ENCODE peak calls at places on chromosomes 2 and 18, in ten cellular contexts. One of them, this sample, is unnamed.

GRCh38 chr2:62406573-62407043 is 99.4 kb downstream of the TMEM17 start:
- DNase-seq in NCI-H1105: no peak
- DNase-seq in GDM1: no peak
- DNase-seq in posterior cingulate gyrus: no peak
- DNase-seq in T-helper 1 cell: no peak
- DNase-seq in H54: no peak
- DNase-seq in WTC11: no peak
- DNase-seq in RKO: no peak
- DNase-seq in D341Med: no peak
- DNase-seq in activated naive CD4-positive, alpha-beta T cell treated with anti-CD3 and anti-CD28 coated beads for 36 hours: no peak
- DNase-seq in this sample: no peak

GRCh38 chr2:71725836-71726235 is 272.5 kb downstream of the DYSF start:
- DNase-seq in NCI-H1105: no peak
- DNase-seq in GDM1: no peak
- DNase-seq in posterior cingulate gyrus: no peak
- DNase-seq in T-helper 1 cell: no peak
- DNase-seq in H54: no peak
- DNase-seq in WTC11: no peak
- DNase-seq in RKO: no peak
- DNase-seq in D341Med: no peak
- DNase-seq in activated naive CD4-positive, alpha-beta T cell treated with anti-CD3 and anti-CD28 coated beads for 36 hours: no peak
- DNase-seq in this sample: no peak

GRCh38 chr18:23718243-23718720 is 29.0 kb downstream of the LAMA3 start:
- DNase-seq in NCI-H1105: no peak
- DNase-seq in GDM1: no peak
- DNase-seq in posterior cingulate gyrus: no peak
- DNase-seq in T-helper 1 cell: no peak
- DNase-seq in H54: no peak
- DNase-seq in WTC11: no peak
- DNase-seq in RKO: no peak
- DNase-seq in D341Med: no peak
- DNase-seq in activated naive CD4-positive, alpha-beta T cell treated with anti-CD3 and anti-CD28 coated beads for 36 hours: no peak
- DNase-seq in this sample: no peak

GRCh38 chr18:48817021-48817461 is 133.7 kb downstream of the SMAD7 start:
- DNase-seq in NCI-H1105: no peak
- DNase-seq in GDM1: no peak
- DNase-seq in posterior cingulate gyrus: no peak
- DNase-seq in T-helper 1 cell: no peak
- DNase-seq in H54: no peak
- DNase-seq in WTC11: peak; percentile 12
- DNase-seq in RKO: no peak
- DNase-seq in D341Med: no peak
- DNase-seq in activated naive CD4-positive, alpha-beta T cell treated with anti-CD3 and anti-CD28 coated beads for 36 hours: no peak
- DNase-seq in this sample: no peak

GRCh38 chr2:39871291-39871761 is 92.3 kb upstream of the THUMPD2 start:
- DNase-seq in NCI-H1105: no peak
- DNase-seq in GDM1: no peak
- DNase-seq in posterior cingulate gyrus: peak; percentile 79
- DNase-seq in T-helper 1 cell: no peak
- DNase-seq in H54: peak; percentile 53
- DNase-seq in WTC11: no peak
- DNase-seq in RKO: peak; percentile 32
- DNase-seq in D341Med: peak; percentile 20
- DNase-seq in activated naive CD4-positive, alpha-beta T cell treated with anti-CD3 and anti-CD28 coated beads for 36 hours: no peak
- DNase-seq in this sample: no peak

GRCh38 chr2:203455209-203455608 is 79.9 kb downstream of the RAPH1 start:
- DNase-seq in NCI-H1105: no peak
- DNase-seq in GDM1: no peak
- DNase-seq in posterior cingulate gyrus: no peak
- DNase-seq in T-helper 1 cell: no peak
- DNase-seq in H54: no peak
- DNase-seq in WTC11: no peak
- DNase-seq in RKO: no peak
- DNase-seq in D341Med: no peak
- DNase-seq in activated naive CD4-positive, alpha-beta T cell treated with anti-CD3 and anti-CD28 coated beads for 36 hours: no peak
- DNase-seq in this sample: no peak

GRCh38 chr2:232328516-232329460 is 49.8 kb upstream of the ALPP start:
- DNase-seq in NCI-H1105: no peak
- DNase-seq in GDM1: no peak
- DNase-seq in posterior cingulate gyrus: peak; percentile 43
- DNase-seq in T-helper 1 cell: no peak
- DNase-seq in H54: no peak
- DNase-seq in WTC11: peak; percentile 5
- DNase-seq in RKO: no peak
- DNase-seq in D341Med: no peak
- DNase-seq in activated naive CD4-positive, alpha-beta T cell treated with anti-CD3 and anti-CD28 coated beads for 36 hours: no peak
- DNase-seq in this sample: no peak

GRCh38 chr2:215796160-215796559 is 217.2 kb downstream of the MREG start:
- DNase-seq in NCI-H1105: no peak
- DNase-seq in GDM1: no peak
- DNase-seq in posterior cingulate gyrus: no peak
- DNase-seq in T-helper 1 cell: no peak
- DNase-seq in H54: peak; percentile 50
- DNase-seq in WTC11: no peak
- DNase-seq in RKO: peak; percentile 9
- DNase-seq in D341Med: no peak
- DNase-seq in activated naive CD4-positive, alpha-beta T cell treated with anti-CD3 and anti-CD28 coated beads for 36 hours: no peak
- DNase-seq in this sample: no peak

GRCh38 chr2:38533180-38533579 is 69.5 kb downstream of the HNRNPLL start:
- DNase-seq in NCI-H1105: no peak
- DNase-seq in GDM1: no peak
- DNase-seq in posterior cingulate gyrus: no peak
- DNase-seq in T-helper 1 cell: no peak
- DNase-seq in H54: no peak
- DNase-seq in WTC11: no peak
- DNase-seq in RKO: no peak
- DNase-seq in D341Med: no peak
- DNase-seq in activated naive CD4-positive, alpha-beta T cell treated with anti-CD3 and anti-CD28 coated beads for 36 hours: no peak
- DNase-seq in this sample: peak; percentile 30

GRCh38 chr2:23207871-23208270 is 177.1 kb upstream of the KLHL29 start:
- DNase-seq in NCI-H1105: no peak
- DNase-seq in GDM1: no peak
- DNase-seq in posterior cingulate gyrus: no peak
- DNase-seq in T-helper 1 cell: no peak
- DNase-seq in H54: no peak
- DNase-seq in WTC11: no peak
- DNase-seq in RKO: peak; percentile 29
- DNase-seq in D341Med: no peak
- DNase-seq in activated naive CD4-positive, alpha-beta T cell treated with anti-CD3 and anti-CD28 coated beads for 36 hours: no peak
- DNase-seq in this sample: no peak

GRCh38 chr2:55049794-55050132 is 488 bp downstream of the RTN4 start:
- DNase-seq in NCI-H1105: no peak
- DNase-seq in GDM1: no peak
- DNase-seq in posterior cingulate gyrus: no peak
- DNase-seq in T-helper 1 cell: no peak
- DNase-seq in H54: no peak
- DNase-seq in WTC11: no peak
- DNase-seq in RKO: no peak
- DNase-seq in D341Med: no peak
- DNase-seq in activated naive CD4-positive, alpha-beta T cell treated with anti-CD3 and anti-CD28 coated beads for 36 hours: no peak
- DNase-seq in this sample: no peak

GRCh38 chr2:23669413-23670244 is 257.3 kb downstream of the ATAD2B start:
- DNase-seq in NCI-H1105: peak; percentile 49
- DNase-seq in GDM1: no peak
- DNase-seq in posterior cingulate gyrus: no peak
- DNase-seq in T-helper 1 cell: no peak
- DNase-seq in H54: no peak
- DNase-seq in WTC11: no peak
- DNase-seq in RKO: no peak
- DNase-seq in D341Med: no peak
- DNase-seq in activated naive CD4-positive, alpha-beta T cell treated with anti-CD3 and anti-CD28 coated beads for 36 hours: no peak
- DNase-seq in this sample: peak; percentile 83

GRCh38 chr2:94993176-94994062 is 32.1 kb upstream of the MAL start:
- DNase-seq in NCI-H1105: no peak
- DNase-seq in GDM1: no peak
- DNase-seq in posterior cingulate gyrus: peak; percentile 40
- DNase-seq in T-helper 1 cell: no peak
- DNase-seq in H54: no peak
- DNase-seq in WTC11: no peak
- DNase-seq in RKO: no peak
- DNase-seq in D341Med: no peak
- DNase-seq in activated naive CD4-positive, alpha-beta T cell treated with anti-CD3 and anti-CD28 coated beads for 36 hours: no peak
- DNase-seq in this sample: no peak

GRCh38 chr2:11344956-11345671 is 678 bp upstream of the ROCK2 start:
- DNase-seq in NCI-H1105: no peak
- DNase-seq in GDM1: peak; percentile 53
- DNase-seq in posterior cingulate gyrus: peak; percentile 76
- DNase-seq in T-helper 1 cell: no peak
- DNase-seq in H54: peak; percentile 54
- DNase-seq in WTC11: peak; percentile 52
- DNase-seq in RKO: peak; percentile 75
- DNase-seq in D341Med: no peak
- DNase-seq in activated naive CD4-positive, alpha-beta T cell treated with anti-CD3 and anti-CD28 coated beads for 36 hours: peak; percentile 34
- DNase-seq in this sample: peak; percentile 64

GRCh38 chr2:120384486-120385354 is 38.8 kb downstream of the INHBB start:
- DNase-seq in NCI-H1105: no peak
- DNase-seq in GDM1: no peak
- DNase-seq in posterior cingulate gyrus: peak; percentile 51
- DNase-seq in T-helper 1 cell: no peak
- DNase-seq in H54: no peak
- DNase-seq in WTC11: peak; percentile 7
- DNase-seq in RKO: no peak
- DNase-seq in D341Med: no peak
- DNase-seq in activated naive CD4-positive, alpha-beta T cell treated with anti-CD3 and anti-CD28 coated beads for 36 hours: no peak
- DNase-seq in this sample: peak; percentile 93

GRCh38 chr2:127197475-127198385 is 22.4 kb downstream of the CYP27C1 start:
- DNase-seq in NCI-H1105: peak; percentile 48
- DNase-seq in GDM1: peak; percentile 54
- DNase-seq in posterior cingulate gyrus: no peak
- DNase-seq in T-helper 1 cell: no peak
- DNase-seq in H54: no peak
- DNase-seq in WTC11: peak; percentile 82
- DNase-seq in RKO: peak; percentile 77
- DNase-seq in D341Med: peak; percentile 80
- DNase-seq in activated naive CD4-positive, alpha-beta T cell treated with anti-CD3 and anti-CD28 coated beads for 36 hours: peak; percentile 80
- DNase-seq in this sample: peak; percentile 90

GRCh38 chr18:77702686-77703085 is 453.0 kb downstream of the GALR1 start:
- DNase-seq in NCI-H1105: peak; percentile 1
- DNase-seq in GDM1: no peak
- DNase-seq in posterior cingulate gyrus: no peak
- DNase-seq in T-helper 1 cell: no peak
- DNase-seq in H54: no peak
- DNase-seq in WTC11: peak; percentile 37
- DNase-seq in RKO: peak; percentile 66
- DNase-seq in D341Med: no peak
- DNase-seq in activated naive CD4-positive, alpha-beta T cell treated with anti-CD3 and anti-CD28 coated beads for 36 hours: peak; percentile 45
- DNase-seq in this sample: peak; percentile 50

GRCh38 chr2:9556121-9556869 is 665 bp upstream of the ADAM17 start:
- DNase-seq in NCI-H1105: no peak
- DNase-seq in GDM1: no peak
- DNase-seq in posterior cingulate gyrus: no peak
- DNase-seq in T-helper 1 cell: no peak
- DNase-seq in H54: no peak
- DNase-seq in WTC11: no peak
- DNase-seq in RKO: peak; percentile 53
- DNase-seq in D341Med: no peak
- DNase-seq in activated naive CD4-positive, alpha-beta T cell treated with anti-CD3 and anti-CD28 coated beads for 36 hours: peak; percentile 27
- DNase-seq in this sample: no peak

This sample was measured in NCI-H526.